ENCODE peak calls at places on chromosomes 12 and 14, in four cellular contexts. K is NCI-H1092 treated with DMSO at 0.1 percent for 48 hours, W is KBM-7, C is Calu3. A is an unnamed sample.

GRCh38 chr12:65232490-65233077 is 45.9 kb upstream of the MSRB3 start:
- DNase-seq in K (no peak), W (peak), C (no peak), A (peak)

GRCh38 chr12:204261-204678 is 9.7 kb downstream of the SLC6A12 start:
- DNase-seq in K (no peak), W (no peak), C (no peak), A (no peak)

GRCh38 chr12:108838194-108839010 is 19.0 kb downstream of the SSH1 start:
- DNase-seq in K (no peak), W (peak), C (peak), A (peak)

GRCh38 chr12:66916189-66916588 is 237.3 kb upstream of the GRIP1 start:
- DNase-seq in K (no peak), W (no peak), C (no peak), A (no peak)

GRCh38 chr12:16581416-16581815 is 24.5 kb downstream of the LMO3 start:
- DNase-seq in K (no peak), W (no peak), C (no peak), A (no peak)

GRCh38 chr12:53221203-53222076 is 10.6 kb downstream of the RARG start:
- DNase-seq in K (no peak), W (no peak), C (peak), A (peak)

GRCh38 chr14:64541261-64541970 is 875 bp downstream of the HSPA2 start:
- DNase-seq in K (peak), W (no peak), C (no peak), A (no peak)

GRCh38 chr12:76259660-76260389 is 88.4 kb downstream of the BBS10 start:
- DNase-seq in K (no peak), W (no peak), C (no peak), A (no peak)

GRCh38 chr12:117361905-117362304 is 479 bp upstream of the NOS1 start:
- DNase-seq in K (no peak), W (no peak), C (no peak), A (no peak)

GRCh38 chr14:50530794-50531193 is 1.6 kb downstream of the MAP4K5 start:
- DNase-seq in K (no peak), W (no peak), C (no peak), A (no peak)

GRCh38 chr14:55451950-55452349 is 11.5 kb upstream of the TBPL2 start:
- DNase-seq in K (no peak), W (no peak), C (no peak), A (no peak)

GRCh38 chr12:14418526-14418925 is 53.0 kb downstream of the ATF7IP start:
- DNase-seq in K (no peak), W (peak), C (no peak), A (no peak)

GRCh38 chr12:93098077-93098476 is 169.0 kb upstream of the EEA1 start:
- DNase-seq in K (no peak), W (peak), C (peak), A (peak)

GRCh38 chr12:128797119-128798118 is 26.3 kb downstream of the SLC15A4 start:
- DNase-seq in K (no peak), W (no peak), C (no peak), A (no peak)

GRCh38 chr12:9064815-9065606 is 50.7 kb downstream of the A2M start:
- DNase-seq in K (no peak), W (no peak), C (peak), A (no peak)

GRCh38 chr12:28104338-28104737 is 85.9 kb upstream of the CCDC91 start:
- DNase-seq in K (no peak), W (no peak), C (no peak), A (no peak)

GRCh38 chr12:52043386-52044212 is 7.6 kb upstream of the NR4A1 start:
- DNase-seq in K (no peak), W (no peak), C (no peak), A (no peak)

GRCh38 chr14:88870777-88871176 is 46.3 kb downstream of the TTC8 start:
- DNase-seq in K (peak), W (no peak), C (no peak), A (no peak)

GRCh38 chr12:57893460-57894353 is 47.2 kb upstream of the CTDSP2 start:
- DNase-seq in K (peak), W (peak), C (peak), A (peak)

GRCh38 chr12:57175428-57176138 is 28.2 kb upstream of the LRP1-AS start:
- DNase-seq in K (peak), W (peak), C (peak), A (peak)

GRCh38 chr12:105805730-105806390 is 332.9 kb downstream of the NUAK1 start:
- DNase-seq in K (no peak), W (no peak), C (no peak), A (no peak)

GRCh38 chr14:37246427-37246829 is 48.7 kb downstream of the MIPOL1 start:
- DNase-seq in K (peak), W (peak), C (no peak), A (peak)

GRCh38 chr12:128388461-128388921 is 121.5 kb downstream of the TMEM132C start:
- DNase-seq in K (peak), W (no peak), C (no peak), A (no peak)

GRCh38 chr12:31732926-31733548 is 4.2 kb upstream of the AMN1 start:
- DNase-seq in K (no peak), W (no peak), C (peak), A (peak)

GRCh38 chr12:131834798-131835615 is 6.8 kb downstream of the MMP17 start:
- DNase-seq in K (no peak), W (no peak), C (no peak), A (no peak)

GRCh38 chr14:54348001-54348611 is 48.7 kb upstream of the CDKN3 start:
- DNase-seq in K (peak), W (peak), C (peak), A (peak)

GRCh38 chr12:46983959-46984833 is 95.2 kb upstream of the PCED1B start:
- DNase-seq in K (peak), W (peak), C (peak), A (peak)